ENCODE peak calls at places on chromosomes 5 and 9, in nine cellular contexts. D, S, R, B, E, P, N, V and L are unnamed samples.

GRCh38 chr5:17255471-17256016 is 38.1 kb downstream of the BASP1 start:
- DNase-seq in P (no peak), R (no peak), N (no peak), S (no peak), D (no peak), E (no peak), B (no peak), V (peak), L (no peak)

GRCh38 chr5:10461041-10461440 is 19.4 kb downstream of the ROPN1L start:
- DNase-seq in B (no peak), E (no peak), P (no peak), V (no peak), D (no peak), N (no peak), R (no peak), S (no peak), L (no peak)

GRCh38 chr5:143063175-143063970 is 293.2 kb downstream of the ARHGAP26 start:
- DNase-seq in P (peak), E (no peak), B (peak), R (no peak), D (peak), N (peak), S (peak), V (peak), L (no peak)

GRCh38 chr5:151151793-151152192 is 5.8 kb downstream of the ANXA6 start:
- DNase-seq in S (no peak), N (no peak), R (no peak), P (no peak), B (peak), V (peak), E (no peak), D (no peak), L (peak)

GRCh38 chr5:14983666-14984441 is 112.3 kb upstream of the ANKH start:
- DNase-seq in D (no peak), P (no peak), N (no peak), R (no peak), S (no peak), V (no peak), B (no peak), E (no peak), L (peak)

GRCh38 chr5:4868140-4868735 is 271.9 kb upstream of the ADAMTS16 start:
- DNase-seq in V (no peak), N (no peak), R (peak), S (peak), B (peak), P (peak), E (no peak), D (peak), L (peak)

GRCh38 chr9:112846528-112847488 is 43.9 kb downstream of the SLC46A2 start:
- DNase-seq in E (no peak), R (no peak), N (no peak), B (peak), S (no peak), V (peak), D (no peak), P (no peak), L (no peak)

GRCh38 chr9:95491543-95492330 is 25.0 kb downstream of the PTCH1 start:
- DNase-seq in P (no peak), R (no peak), N (no peak), S (no peak), V (no peak), E (no peak), D (no peak), B (no peak), L (no peak)

GRCh38 chr5:123835421-123835820 is 323.4 kb downstream of the CSNK1G3 start:
- DNase-seq in P (no peak), E (no peak), B (no peak), D (no peak), R (no peak), S (no peak), N (no peak), V (no peak), L (no peak)

GRCh38 chr5:38715671-38716070 is 130.1 kb upstream of the OSMR start:
- DNase-seq in D (no peak), S (no peak), V (no peak), P (no peak), E (no peak), B (peak), R (no peak), N (no peak), L (no peak)

GRCh38 chr9:20361656-20362570 is 260.4 kb downstream of the MLLT3 start:
- DNase-seq in S (no peak), N (no peak), D (no peak), P (no peak), B (no peak), E (no peak), R (no peak), V (no peak), L (no peak)

GRCh38 chr9:113934167-113934566 is 58.1 kb downstream of the ZNF618 start:
- DNase-seq in E (no peak), N (no peak), S (peak), R (no peak), P (no peak), B (no peak), D (no peak), V (no peak), L (no peak)

GRCh38 chr5:65916636-65917035 is 9.7 kb upstream of the ERBIN start:
- DNase-seq in S (no peak), P (no peak), V (no peak), D (no peak), E (no peak), R (no peak), B (no peak), N (no peak), L (no peak)

GRCh38 chr5:65914644-65915196 is 11.7 kb upstream of the ERBIN start:
- DNase-seq in V (no peak), S (no peak), B (no peak), N (no peak), E (no peak), D (no peak), P (no peak), R (no peak), L (no peak)

GRCh38 chr5:65912311-65912710 is 14.1 kb upstream of the ERBIN start:
- DNase-seq in R (no peak), P (no peak), B (no peak), S (no peak), D (no peak), E (no peak), V (no peak), N (no peak), L (no peak)

GRCh38 chr5:65916066-65916465 is 10.3 kb upstream of the ERBIN start:
- DNase-seq in S (no peak), E (no peak), R (no peak), V (no peak), D (no peak), P (no peak), B (no peak), N (no peak), L (no peak)

DNA sequence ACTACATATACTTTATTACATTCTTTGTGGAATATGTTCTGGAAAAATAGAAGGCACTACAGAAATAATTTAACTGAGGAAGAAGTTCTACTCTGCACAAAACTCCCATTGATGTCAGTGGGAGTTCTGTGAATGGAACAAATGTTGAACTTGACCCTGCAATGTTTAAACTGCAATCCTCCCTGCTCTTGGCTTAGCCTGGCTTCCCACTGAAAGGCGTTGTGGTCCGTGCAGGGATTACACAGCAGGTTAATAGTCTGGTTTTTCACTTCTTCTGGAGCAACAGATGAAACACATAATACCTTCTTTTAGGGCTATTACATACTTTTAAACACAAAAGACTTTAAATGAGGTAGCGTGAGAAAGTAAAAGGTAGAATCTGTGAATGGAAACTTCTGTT is 12.9 kb upstream of the ERBIN start:
- DNase-seq in D (no peak), R (no peak), P (no peak), E (no peak), V (peak), B (peak), S (peak), N (no peak), L (no peak)
- TF ChIP-seq CTCF in D (no peak), R (no peak), P (no peak), E (no peak), V (no peak), B (no peak), S (no peak), N (no peak), L (no peak)

GRCh38 chr9:109455391-109455790 is 42.7 kb downstream of the PTPN3 start:
- DNase-seq in S (no peak), P (no peak), N (no peak), D (no peak), E (no peak), R (no peak), B (no peak), V (no peak), L (no peak)
- TF ChIP-seq CTCF in S (no peak), P (no peak), N (no peak), D (no peak), E (no peak), R (no peak), B (no peak), V (no peak), L (no peak)

GRCh38 chr5:148457183-148457620 is 73.4 kb downstream of the FBXO38 start:
- DNase-seq in D (no peak), E (no peak), P (no peak), B (no peak), S (no peak), V (no peak), R (no peak), N (no peak), L (no peak)
- TF ChIP-seq CTCF in D (no peak), E (peak), P (peak), B (peak), S (no peak), V (peak), R (no peak), N (no peak), L (no peak)

DNA sequence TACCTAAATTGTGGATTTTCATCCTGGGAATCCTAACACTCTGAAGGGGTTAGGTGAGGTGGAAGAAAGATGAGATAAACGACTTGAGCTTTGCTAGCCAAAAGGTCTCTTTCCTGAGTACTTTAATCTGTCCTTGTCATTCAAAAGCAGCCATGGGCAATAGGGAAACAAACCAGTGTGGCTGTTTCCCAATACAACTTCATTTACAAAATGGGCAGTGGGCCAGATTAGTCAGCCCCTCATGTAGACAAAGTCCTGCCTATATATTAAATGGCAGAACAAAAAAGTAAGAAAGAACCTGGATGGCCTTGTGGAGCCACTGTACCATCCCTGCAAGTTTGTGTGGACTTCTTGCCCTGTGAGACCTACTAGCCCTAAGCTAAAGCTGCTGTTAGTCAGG is 51.0 kb upstream of the NFIL3 start:
- DNase-seq in P (no peak), R (no peak), N (no peak), B (no peak), E (no peak), S (no peak), D (no peak), V (peak), L (no peak)
- TF ChIP-seq CTCF in P (no peak), R (no peak), N (no peak), B (no peak), E (no peak), S (no peak), D (no peak), V (no peak), L (no peak)

GRCh38 chr9:107734231-107735014 is 244.9 kb upstream of the KLF4 start:
- DNase-seq in P (peak), D (peak), B (peak), S (no peak), E (no peak), V (peak), N (peak), R (no peak), L (no peak)
- TF ChIP-seq CTCF in P (no peak), D (no peak), B (no peak), S (no peak), E (no peak), V (peak), N (no peak), R (no peak), L (no peak)

GRCh38 chr9:136346157-136346481 is 17.4 kb downstream of the DNLZ start:
- DNase-seq in P (no peak), S (no peak), R (no peak), E (no peak), N (no peak), V (no peak), D (no peak), B (no peak), L (no peak)

GRCh38 chr9:136343884-136344269 is 16.5 kb downstream of the GPSM1 start:
- DNase-seq in V (no peak), P (no peak), E (no peak), D (no peak), R (no peak), B (no peak), N (no peak), S (no peak), L (no peak)

GRCh38 chr9:136345281-136346156 is 18.0 kb downstream of the DNLZ start:
- DNase-seq in D (peak), P (peak), V (peak), B (peak), S (peak), N (peak), R (peak), E (no peak), L (no peak)

GRCh38 chr9:136343121-136343883 is 16.0 kb downstream of the GPSM1 start:
- DNase-seq in P (peak), B (no peak), D (no peak), S (no peak), N (no peak), V (no peak), R (peak), E (no peak), L (no peak)

GRCh38 chr9:136344544-136345280 is 17.4 kb downstream of the GPSM1 start:
- DNase-seq in E (no peak), N (no peak), R (no peak), S (no peak), B (no peak), V (no peak), P (no peak), D (no peak), L (no peak)
- TF ChIP-seq CTCF in E (no peak), N (no peak), R (no peak), S (no peak), B (no peak), V (no peak), P (no peak), D (no peak), L (no peak)